ENCODE peak calls at places on chromosome 3, in seven cellular contexts. F is heart right ventricle; S is H9; L is endothelial cell; C is dorsolateral prefrontal cortex; K is CD8-positive, alpha-beta T cell; M is Panc1. T is an unnamed sample.

GRCh38 chr3:64054488-64054887 is 31.2 kb upstream of the PSMD6 start:
- DNase-seq in F (no peak), S (no peak), L (no peak), C (no peak), K (no peak), M (no peak), T (no peak)

GRCh38 chr3:21140785-21141184 is 610.2 kb downstream of the ZNF385D start:
- DNase-seq in F (no peak), S (no peak), L (no peak), C (no peak), K (no peak), M (no peak), T (no peak)

GRCh38 chr3:110420158-110420641 is 651.4 kb upstream of the NECTIN3 start:
- DNase-seq in F (no peak), S (no peak), L (no peak), C (no peak), K (no peak), M (no peak), T (no peak)

GRCh38 chr3:171825222-171825828 is 15.0 kb upstream of the PLD1 start:
- DNase-seq in F (no peak), S (no peak), L (no peak), C (no peak), K (no peak), M (no peak), T (no peak)

GRCh38 chr3:78497692-78498091 is 1270.1 kb downstream of the ROBO1 start:
- DNase-seq in F (no peak), S (no peak), L (no peak), C (no peak), K (no peak), M (no peak), T (no peak)

GRCh38 chr3:140008693-140008980 is 73.7 kb downstream of the CLSTN2 start:
- DNase-seq in F (no peak), S (no peak), L (no peak), C (no peak), K (no peak), M (no peak), T (no peak)

GRCh38 chr3:138938056-138938876 is 8.7 kb downstream of the FOXL2 start:
- DNase-seq in F (no peak), S (peak; percentile 61), L (peak; percentile 50), C (no peak), K (no peak), M (no peak), T (no peak)

GRCh38 chr3:25904248-25904647 is 114.4 kb downstream of the OXSM start:
- DNase-seq in F (peak; percentile 30), S (peak; percentile 42), L (peak; percentile 14), C (no peak), K (no peak), M (no peak), T (no peak)

GRCh38 chr3:9399746-9400145 is 2.3 kb downstream of the SETD5 start:
- DNase-seq in F (peak; percentile 78), S (peak; percentile 82), L (peak; percentile 60), C (peak; percentile 39), K (no peak), M (no peak), T (peak; percentile 40)

GRCh38 chr3:48434591-48435222 is 4.8 kb upstream of the PLXNB1 start:
- DNase-seq in F (no peak), S (peak; percentile 20), L (no peak), C (no peak), K (no peak), M (no peak), T (no peak)

GRCh38 chr3:38916706-38917105 is 100.7 kb upstream of the SCN10A start:
- DNase-seq in F (no peak), S (no peak), L (no peak), C (no peak), K (no peak), M (no peak), T (no peak)

GRCh38 chr3:184275302-184275701 is 520 bp upstream of the ECE2 start:
- DNase-seq in F (no peak), S (no peak), L (no peak), C (peak; percentile 17), K (no peak), M (no peak), T (no peak)

GRCh38 chr3:81336470-81336869 is 425.0 kb downstream of the GBE1 start:
- DNase-seq in F (no peak), S (no peak), L (no peak), C (no peak), K (no peak), M (no peak), T (no peak)

DNA sequence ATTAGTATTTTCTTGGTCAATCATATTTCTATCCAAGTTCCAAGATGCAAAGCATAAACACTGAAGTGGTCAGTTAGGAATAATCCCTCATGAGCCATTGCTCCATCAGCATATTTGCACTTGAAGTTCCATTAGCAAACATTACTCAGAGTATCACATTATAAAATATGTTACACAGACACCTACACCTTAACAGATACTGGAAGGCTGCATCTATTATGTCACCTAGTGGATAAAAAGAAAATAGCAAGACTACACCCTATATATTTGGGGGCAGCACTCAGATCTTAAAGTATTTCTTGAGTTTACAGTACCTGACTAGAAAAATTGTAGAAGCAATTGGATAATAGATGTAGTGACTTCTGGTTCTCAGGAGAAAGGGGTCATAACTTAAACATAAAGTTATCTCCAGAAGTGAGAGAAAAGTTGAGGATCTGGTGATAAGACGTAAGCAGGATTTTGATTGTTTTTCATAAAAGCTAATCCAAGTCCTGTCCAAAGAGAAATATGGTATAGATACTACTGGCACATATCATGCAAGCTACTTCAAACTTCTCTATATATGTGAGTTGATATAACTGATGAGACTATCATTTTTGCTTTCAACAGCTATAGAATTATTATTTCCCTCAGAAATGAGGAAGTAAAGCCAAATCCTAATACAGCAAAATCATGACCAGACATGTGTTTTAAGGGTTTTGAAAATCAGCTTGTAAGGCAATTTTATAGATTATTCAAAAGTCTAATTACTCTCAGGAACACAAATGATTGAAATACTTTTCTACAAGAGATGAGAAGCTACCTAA is 422.2 kb downstream of the GBE1 start:
- DNase-seq in F (no peak), S (no peak), L (no peak), C (no peak), K (no peak), M (peak; percentile 8), T (no peak)
- TF ChIP-seq CTCF in F (peak; percentile 35), S (peak; percentile 69), L (peak; percentile 70), C (peak; percentile 42), K (no peak), M (peak; percentile 52), T (peak; percentile 68)

DNA sequence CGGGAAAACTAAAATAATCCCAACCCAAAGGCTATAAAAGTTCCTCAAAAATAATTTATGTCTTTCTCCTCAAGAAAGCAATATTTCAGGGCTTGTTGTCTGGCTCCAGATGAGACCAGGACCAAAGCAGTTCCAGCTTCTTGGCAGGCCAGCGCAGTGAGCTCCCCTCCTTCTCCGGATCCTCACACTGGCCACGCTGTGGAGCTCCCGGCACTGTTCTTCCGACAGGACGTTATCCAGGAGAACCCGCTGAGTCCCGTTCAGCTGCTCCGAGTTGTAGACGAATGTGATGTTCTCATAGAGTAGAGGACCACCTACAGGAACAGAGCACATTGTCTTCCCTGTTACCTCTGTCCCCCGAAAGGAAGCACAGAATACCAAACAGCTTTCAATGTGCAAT is 146.3 kb downstream of the P3H2 start:
- DNase-seq in F (no peak), S (no peak), L (no peak), C (no peak), K (no peak), M (no peak), T (no peak)
- TF ChIP-seq CTCF in F (no peak), S (no peak), L (no peak), C (no peak), K (no peak), M (no peak), T (no peak)

GRCh38 chr3:217436-217835 is 20.9 kb downstream of the CHL1 start:
- DNase-seq in F (no peak), S (no peak), L (no peak), C (peak; percentile 6), K (no peak), M (no peak), T (no peak)
- TF ChIP-seq CTCF in F (no peak), S (no peak), L (no peak), C (no peak), K (no peak), M (no peak), T (no peak)

DNA sequence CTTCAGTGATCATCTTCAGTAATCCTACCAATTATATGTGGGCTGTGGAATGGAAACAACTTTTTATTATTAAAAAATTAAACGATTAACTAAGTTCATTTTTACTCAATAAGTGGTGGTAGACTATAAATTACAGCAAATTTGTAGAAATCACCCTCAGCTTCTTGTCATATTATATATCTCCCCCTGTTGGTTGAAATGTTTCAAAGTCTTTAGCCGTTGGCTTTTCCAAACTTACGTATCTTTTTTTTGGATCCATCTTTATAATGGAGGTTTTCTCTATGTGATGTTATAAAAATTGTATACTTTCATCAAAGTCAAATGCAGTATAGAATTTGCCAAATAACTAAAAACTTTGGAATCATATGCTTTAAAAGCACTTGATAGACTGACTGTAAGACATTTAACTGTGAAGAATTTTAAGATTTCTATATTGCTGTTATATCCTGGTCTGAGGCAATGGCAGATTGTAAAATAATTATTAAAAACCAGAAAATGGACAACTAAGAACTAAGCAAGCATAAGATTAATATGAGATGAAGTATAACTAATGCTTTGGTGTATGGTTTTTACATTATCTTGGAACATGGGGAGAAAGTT is 44.7 kb downstream of the ATP11B start:
- DNase-seq in F (no peak), S (no peak), L (no peak), C (no peak), K (no peak), M (no peak), T (no peak)
- TF ChIP-seq CTCF in F (peak; percentile 51), S (peak; percentile 70), L (peak; percentile 70), C (peak; percentile 36), K (peak; percentile 57), M (peak; percentile 60), T (peak; percentile 71)

DNA sequence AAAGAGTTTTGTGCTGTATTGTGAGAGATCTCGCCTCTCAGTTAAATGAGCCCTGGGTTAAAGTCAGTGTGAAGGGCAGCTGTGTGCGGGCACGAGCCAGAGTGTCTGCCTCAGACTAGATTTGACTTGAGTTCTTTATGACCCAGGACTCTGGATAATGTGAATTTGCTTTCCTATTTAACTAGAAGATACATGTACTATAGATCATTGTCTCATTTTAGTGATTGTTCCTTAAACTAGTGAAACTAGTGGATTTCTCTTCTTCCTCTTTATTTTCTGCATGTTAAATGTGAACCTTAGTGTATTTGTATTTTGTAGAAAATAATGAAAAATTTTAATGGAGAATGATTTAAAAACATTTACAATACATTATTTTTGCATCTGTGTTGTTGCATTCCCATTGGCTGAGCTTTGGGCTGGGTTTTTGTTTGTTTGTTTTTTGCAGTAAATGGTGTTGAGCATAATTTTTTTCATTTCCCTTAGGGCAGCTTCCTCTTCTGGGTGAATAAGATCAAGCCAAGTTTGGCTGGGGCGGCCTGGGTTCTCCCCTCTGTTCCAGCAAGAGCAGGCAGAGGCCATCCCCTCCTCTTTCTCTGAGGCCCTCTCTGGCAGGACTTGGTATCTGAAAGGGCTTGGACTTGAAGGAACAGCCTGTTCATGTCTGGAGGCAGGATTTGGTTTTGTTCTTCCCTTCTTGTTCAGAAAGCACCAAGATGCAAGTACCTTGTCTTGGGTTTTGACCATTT is 15.0 kb downstream of the GCSAM start:
- DNase-seq in F (no peak), S (peak; percentile 37), L (peak; percentile 16), C (no peak), K (no peak), M (no peak), T (no peak)
- TF ChIP-seq CTCF in F (no peak), S (peak; percentile 36), L (no peak), C (no peak), K (no peak), M (no peak), T (no peak)

T was measured in neural crest cell.